ENCODE peak calls at places on chromosomes 3 and 15, in ten cellular contexts. One of them, this sample, is unnamed.

GRCh38 chr3:53234841-53235232 is 21.0 kb downstream of the TKT start:
- DNase-seq in CD4-positive, alpha-beta memory T cell: no peak
- DNase-seq in suprapubic skin: no peak
- DNase-seq in dorsolateral prefrontal cortex: no peak
- DNase-seq in left cardiac atrium: no peak
- DNase-seq in central memory CD4-positive, alpha-beta T cell: no peak
- DNase-seq in thoracic aorta: no peak
- DNase-seq in activated CD4-positive, alpha-beta T cell treated with anti-CD3 and anti-CD28 coated beads for 36 hours: no peak
- DNase-seq in germinal center: no peak
- DNase-seq in lung: no peak
- DNase-seq in this sample: no peak

GRCh38 chr3:4866841-4867240 is 112.4 kb upstream of the BHLHE40 start:
- DNase-seq in left cardiac atrium: no peak
- DNase-seq in germinal center: no peak
- DNase-seq in lung: no peak
- DNase-seq in suprapubic skin: no peak
- DNase-seq in central memory CD4-positive, alpha-beta T cell: peak
- DNase-seq in thoracic aorta: no peak
- DNase-seq in dorsolateral prefrontal cortex: no peak
- DNase-seq in CD4-positive, alpha-beta memory T cell: peak
- DNase-seq in activated CD4-positive, alpha-beta T cell treated with anti-CD3 and anti-CD28 coated beads for 36 hours: no peak
- DNase-seq in this sample: no peak

GRCh38 chr15:66822106-66822505 is 120.1 kb downstream of the SMAD6 start:
- DNase-seq in suprapubic skin: peak
- DNase-seq in thoracic aorta: no peak
- DNase-seq in CD4-positive, alpha-beta memory T cell: no peak
- DNase-seq in germinal center: no peak
- DNase-seq in activated CD4-positive, alpha-beta T cell treated with anti-CD3 and anti-CD28 coated beads for 36 hours: no peak
- DNase-seq in central memory CD4-positive, alpha-beta T cell: no peak
- DNase-seq in dorsolateral prefrontal cortex: no peak
- DNase-seq in left cardiac atrium: no peak
- DNase-seq in lung: no peak
- DNase-seq in this sample: no peak

GRCh38 chr3:58528629-58529028 is 8.4 kb downstream of the ACOX2 start:
- DNase-seq in lung: peak
- DNase-seq in suprapubic skin: no peak
- DNase-seq in thoracic aorta: no peak
- DNase-seq in central memory CD4-positive, alpha-beta T cell: no peak
- DNase-seq in CD4-positive, alpha-beta memory T cell: no peak
- DNase-seq in germinal center: no peak
- DNase-seq in left cardiac atrium: peak
- DNase-seq in dorsolateral prefrontal cortex: no peak
- DNase-seq in activated CD4-positive, alpha-beta T cell treated with anti-CD3 and anti-CD28 coated beads for 36 hours: no peak
- DNase-seq in this sample: no peak

GRCh38 chr3:130649061-130649654 is 97.5 kb downstream of the PIK3R4 start:
- DNase-seq in dorsolateral prefrontal cortex: peak
- DNase-seq in central memory CD4-positive, alpha-beta T cell: no peak
- DNase-seq in germinal center: no peak
- DNase-seq in suprapubic skin: no peak
- DNase-seq in thoracic aorta: no peak
- DNase-seq in left cardiac atrium: no peak
- DNase-seq in activated CD4-positive, alpha-beta T cell treated with anti-CD3 and anti-CD28 coated beads for 36 hours: no peak
- DNase-seq in lung: no peak
- DNase-seq in CD4-positive, alpha-beta memory T cell: no peak
- DNase-seq in this sample: no peak

GRCh38 chr3:146300756-146301155 is 49.9 kb upstream of the PLSCR4 start:
- DNase-seq in dorsolateral prefrontal cortex: peak
- DNase-seq in germinal center: no peak
- DNase-seq in left cardiac atrium: no peak
- DNase-seq in suprapubic skin: no peak
- DNase-seq in CD4-positive, alpha-beta memory T cell: no peak
- DNase-seq in thoracic aorta: no peak
- DNase-seq in lung: no peak
- DNase-seq in central memory CD4-positive, alpha-beta T cell: no peak
- DNase-seq in activated CD4-positive, alpha-beta T cell treated with anti-CD3 and anti-CD28 coated beads for 36 hours: no peak
- DNase-seq in this sample: no peak

GRCh38 chr3:57131210-57131588 is 34.0 kb downstream of the IL17RD start:
- DNase-seq in CD4-positive, alpha-beta memory T cell: no peak
- DNase-seq in thoracic aorta: no peak
- DNase-seq in lung: no peak
- DNase-seq in activated CD4-positive, alpha-beta T cell treated with anti-CD3 and anti-CD28 coated beads for 36 hours: no peak
- DNase-seq in germinal center: no peak
- DNase-seq in left cardiac atrium: no peak
- DNase-seq in suprapubic skin: no peak
- DNase-seq in dorsolateral prefrontal cortex: no peak
- DNase-seq in central memory CD4-positive, alpha-beta T cell: no peak
- DNase-seq in this sample: no peak

GRCh38 chr15:60591491-60592385 is 112.8 kb upstream of the ICE2 start:
- DNase-seq in activated CD4-positive, alpha-beta T cell treated with anti-CD3 and anti-CD28 coated beads for 36 hours: peak
- DNase-seq in dorsolateral prefrontal cortex: peak
- DNase-seq in suprapubic skin: peak
- DNase-seq in germinal center: peak
- DNase-seq in left cardiac atrium: peak
- DNase-seq in central memory CD4-positive, alpha-beta T cell: peak
- DNase-seq in CD4-positive, alpha-beta memory T cell: peak
- DNase-seq in lung: peak
- DNase-seq in thoracic aorta: no peak
- DNase-seq in this sample: peak

GRCh38 chr15:83818591-83818990 is 164.7 kb downstream of the ADAMTSL3 start:
- DNase-seq in left cardiac atrium: no peak
- DNase-seq in suprapubic skin: no peak
- DNase-seq in lung: no peak
- DNase-seq in CD4-positive, alpha-beta memory T cell: no peak
- DNase-seq in dorsolateral prefrontal cortex: no peak
- DNase-seq in germinal center: no peak
- DNase-seq in activated CD4-positive, alpha-beta T cell treated with anti-CD3 and anti-CD28 coated beads for 36 hours: no peak
- DNase-seq in thoracic aorta: no peak
- DNase-seq in central memory CD4-positive, alpha-beta T cell: no peak
- DNase-seq in this sample: no peak

GRCh38 chr3:77141423-77141822 is 101.5 kb downstream of the ROBO2 start:
- DNase-seq in thoracic aorta: no peak
- DNase-seq in lung: no peak
- DNase-seq in suprapubic skin: no peak
- DNase-seq in central memory CD4-positive, alpha-beta T cell: no peak
- DNase-seq in dorsolateral prefrontal cortex: no peak
- DNase-seq in left cardiac atrium: no peak
- DNase-seq in CD4-positive, alpha-beta memory T cell: no peak
- DNase-seq in germinal center: no peak
- DNase-seq in activated CD4-positive, alpha-beta T cell treated with anti-CD3 and anti-CD28 coated beads for 36 hours: no peak
- DNase-seq in this sample: no peak

GRCh38 chr15:71003314-71003713 is 110.7 kb downstream of the LRRC49 start:
- DNase-seq in thoracic aorta: no peak
- DNase-seq in suprapubic skin: no peak
- DNase-seq in CD4-positive, alpha-beta memory T cell: no peak
- DNase-seq in lung: no peak
- DNase-seq in activated CD4-positive, alpha-beta T cell treated with anti-CD3 and anti-CD28 coated beads for 36 hours: no peak
- DNase-seq in left cardiac atrium: no peak
- DNase-seq in dorsolateral prefrontal cortex: no peak
- DNase-seq in central memory CD4-positive, alpha-beta T cell: no peak
- DNase-seq in germinal center: no peak
- DNase-seq in this sample: no peak

GRCh38 chr3:11005686-11006256 is 13.2 kb downstream of the SLC6A1 start:
- DNase-seq in suprapubic skin: no peak
- DNase-seq in activated CD4-positive, alpha-beta T cell treated with anti-CD3 and anti-CD28 coated beads for 36 hours: no peak
- DNase-seq in CD4-positive, alpha-beta memory T cell: no peak
- DNase-seq in lung: no peak
- DNase-seq in central memory CD4-positive, alpha-beta T cell: no peak
- DNase-seq in thoracic aorta: no peak
- DNase-seq in left cardiac atrium: no peak
- DNase-seq in germinal center: no peak
- DNase-seq in dorsolateral prefrontal cortex: no peak
- DNase-seq in this sample: no peak

GRCh38 chr15:69056365-69056764 is 41.9 kb downstream of the NOX5 start:
- DNase-seq in thoracic aorta: no peak
- DNase-seq in germinal center: no peak
- DNase-seq in lung: no peak
- DNase-seq in dorsolateral prefrontal cortex: no peak
- DNase-seq in left cardiac atrium: no peak
- DNase-seq in central memory CD4-positive, alpha-beta T cell: no peak
- DNase-seq in suprapubic skin: no peak
- DNase-seq in CD4-positive, alpha-beta memory T cell: no peak
- DNase-seq in activated CD4-positive, alpha-beta T cell treated with anti-CD3 and anti-CD28 coated beads for 36 hours: no peak
- DNase-seq in this sample: no peak

GRCh38 chr3:52083556-52084087 is 27.3 kb upstream of the DUSP7 start:
- DNase-seq in thoracic aorta: no peak
- DNase-seq in germinal center: no peak
- DNase-seq in suprapubic skin: no peak
- DNase-seq in activated CD4-positive, alpha-beta T cell treated with anti-CD3 and anti-CD28 coated beads for 36 hours: no peak
- DNase-seq in left cardiac atrium: no peak
- DNase-seq in CD4-positive, alpha-beta memory T cell: no peak
- DNase-seq in central memory CD4-positive, alpha-beta T cell: no peak
- DNase-seq in lung: no peak
- DNase-seq in dorsolateral prefrontal cortex: no peak
- DNase-seq in this sample: no peak

GRCh38 chr15:60477991-60478632 is 830 bp downstream of the ICE2 start:
- DNase-seq in central memory CD4-positive, alpha-beta T cell: peak
- DNase-seq in suprapubic skin: no peak
- DNase-seq in thoracic aorta: no peak
- DNase-seq in germinal center: peak
- DNase-seq in CD4-positive, alpha-beta memory T cell: no peak
- DNase-seq in dorsolateral prefrontal cortex: no peak
- DNase-seq in lung: no peak
- DNase-seq in activated CD4-positive, alpha-beta T cell treated with anti-CD3 and anti-CD28 coated beads for 36 hours: no peak
- DNase-seq in left cardiac atrium: no peak
- DNase-seq in this sample: no peak

GRCh38 chr3:55305714-55306485 is 181.2 kb downstream of the WNT5A start:
- DNase-seq in activated CD4-positive, alpha-beta T cell treated with anti-CD3 and anti-CD28 coated beads for 36 hours: no peak
- DNase-seq in dorsolateral prefrontal cortex: peak
- DNase-seq in CD4-positive, alpha-beta memory T cell: no peak
- DNase-seq in suprapubic skin: peak
- DNase-seq in central memory CD4-positive, alpha-beta T cell: no peak
- DNase-seq in thoracic aorta: no peak
- DNase-seq in left cardiac atrium: peak
- DNase-seq in germinal center: no peak
- DNase-seq in lung: no peak
- DNase-seq in this sample: peak

GRCh38 chr3:143648218-143648617 is 200.1 kb downstream of the SLC9A9 start:
- DNase-seq in suprapubic skin: no peak
- DNase-seq in activated CD4-positive, alpha-beta T cell treated with anti-CD3 and anti-CD28 coated beads for 36 hours: no peak
- DNase-seq in lung: no peak
- DNase-seq in thoracic aorta: no peak
- DNase-seq in left cardiac atrium: no peak
- DNase-seq in central memory CD4-positive, alpha-beta T cell: no peak
- DNase-seq in CD4-positive, alpha-beta memory T cell: no peak
- DNase-seq in dorsolateral prefrontal cortex: no peak
- DNase-seq in germinal center: no peak
- DNase-seq in this sample: no peak

GRCh38 chr15:37095197-37095992 is 5.0 kb downstream of the MEIS2 start:
- DNase-seq in left cardiac atrium: no peak
- DNase-seq in suprapubic skin: no peak
- DNase-seq in activated CD4-positive, alpha-beta T cell treated with anti-CD3 and anti-CD28 coated beads for 36 hours: no peak
- DNase-seq in lung: no peak
- DNase-seq in central memory CD4-positive, alpha-beta T cell: no peak
- DNase-seq in germinal center: no peak
- DNase-seq in dorsolateral prefrontal cortex: no peak
- DNase-seq in CD4-positive, alpha-beta memory T cell: no peak
- DNase-seq in thoracic aorta: no peak
- DNase-seq in this sample: no peak

GRCh38 chr15:39756806-39757522 is 25.7 kb downstream of the FSIP1 start:
- DNase-seq in left cardiac atrium: no peak
- DNase-seq in dorsolateral prefrontal cortex: no peak
- DNase-seq in germinal center: no peak
- DNase-seq in thoracic aorta: no peak
- DNase-seq in lung: no peak
- DNase-seq in activated CD4-positive, alpha-beta T cell treated with anti-CD3 and anti-CD28 coated beads for 36 hours: no peak
- DNase-seq in suprapubic skin: no peak
- DNase-seq in central memory CD4-positive, alpha-beta T cell: peak
- DNase-seq in CD4-positive, alpha-beta memory T cell: peak
- DNase-seq in this sample: no peak

GRCh38 chr3:3107181-3107580 is 3.0 kb downstream of the IL5RA start:
- DNase-seq in central memory CD4-positive, alpha-beta T cell: no peak
- DNase-seq in dorsolateral prefrontal cortex: no peak
- DNase-seq in lung: no peak
- DNase-seq in germinal center: no peak
- DNase-seq in CD4-positive, alpha-beta memory T cell: no peak
- DNase-seq in suprapubic skin: no peak
- DNase-seq in thoracic aorta: no peak
- DNase-seq in activated CD4-positive, alpha-beta T cell treated with anti-CD3 and anti-CD28 coated beads for 36 hours: no peak
- DNase-seq in left cardiac atrium: no peak
- DNase-seq in this sample: no peak

GRCh38 chr3:50299929-50300680 is 900 bp upstream of the HYAL3 start:
- DNase-seq in CD4-positive, alpha-beta memory T cell: no peak
- DNase-seq in lung: no peak
- DNase-seq in thoracic aorta: no peak
- DNase-seq in germinal center: no peak
- DNase-seq in left cardiac atrium: no peak
- DNase-seq in dorsolateral prefrontal cortex: no peak
- DNase-seq in activated CD4-positive, alpha-beta T cell treated with anti-CD3 and anti-CD28 coated beads for 36 hours: peak
- DNase-seq in suprapubic skin: no peak
- DNase-seq in central memory CD4-positive, alpha-beta T cell: no peak
- DNase-seq in this sample: peak

GRCh38 chr15:65460948-65461347 is 38.2 kb upstream of the IGDCC4 start:
- DNase-seq in central memory CD4-positive, alpha-beta T cell: no peak
- DNase-seq in lung: no peak
- DNase-seq in thoracic aorta: no peak
- DNase-seq in CD4-positive, alpha-beta memory T cell: no peak
- DNase-seq in germinal center: no peak
- DNase-seq in suprapubic skin: no peak
- DNase-seq in activated CD4-positive, alpha-beta T cell treated with anti-CD3 and anti-CD28 coated beads for 36 hours: peak
- DNase-seq in dorsolateral prefrontal cortex: no peak
- DNase-seq in left cardiac atrium: no peak
- DNase-seq in this sample: no peak

GRCh38 chr15:54365001-54365400 is 386.8 kb downstream of the UNC13C start:
- DNase-seq in left cardiac atrium: no peak
- DNase-seq in central memory CD4-positive, alpha-beta T cell: no peak
- DNase-seq in activated CD4-positive, alpha-beta T cell treated with anti-CD3 and anti-CD28 coated beads for 36 hours: no peak
- DNase-seq in suprapubic skin: no peak
- DNase-seq in germinal center: no peak
- DNase-seq in thoracic aorta: no peak
- DNase-seq in dorsolateral prefrontal cortex: no peak
- DNase-seq in lung: no peak
- DNase-seq in CD4-positive, alpha-beta memory T cell: no peak
- DNase-seq in this sample: no peak

GRCh38 chr15:76235186-76235826 is 76.0 kb downstream of the ETFA start:
- DNase-seq in suprapubic skin: no peak
- DNase-seq in thoracic aorta: no peak
- DNase-seq in left cardiac atrium: no peak
- DNase-seq in lung: no peak
- DNase-seq in central memory CD4-positive, alpha-beta T cell: peak
- DNase-seq in germinal center: peak
- DNase-seq in activated CD4-positive, alpha-beta T cell treated with anti-CD3 and anti-CD28 coated beads for 36 hours: no peak
- DNase-seq in dorsolateral prefrontal cortex: no peak
- DNase-seq in CD4-positive, alpha-beta memory T cell: peak
- DNase-seq in this sample: no peak

GRCh38 chr3:113088616-113089015 is 97.8 kb downstream of the GTPBP8 start:
- DNase-seq in activated CD4-positive, alpha-beta T cell treated with anti-CD3 and anti-CD28 coated beads for 36 hours: no peak
- DNase-seq in dorsolateral prefrontal cortex: no peak
- DNase-seq in suprapubic skin: no peak
- DNase-seq in left cardiac atrium: no peak
- DNase-seq in germinal center: no peak
- DNase-seq in CD4-positive, alpha-beta memory T cell: no peak
- DNase-seq in thoracic aorta: no peak
- DNase-seq in lung: no peak
- DNase-seq in central memory CD4-positive, alpha-beta T cell: no peak
- DNase-seq in this sample: no peak

GRCh38 chr15:66734961-66735908 is 33.2 kb downstream of the SMAD6 start:
- DNase-seq in lung: no peak
- DNase-seq in germinal center: no peak
- DNase-seq in dorsolateral prefrontal cortex: no peak
- DNase-seq in suprapubic skin: no peak
- DNase-seq in activated CD4-positive, alpha-beta T cell treated with anti-CD3 and anti-CD28 coated beads for 36 hours: no peak
- DNase-seq in central memory CD4-positive, alpha-beta T cell: no peak
- DNase-seq in left cardiac atrium: peak
- DNase-seq in CD4-positive, alpha-beta memory T cell: no peak
- DNase-seq in thoracic aorta: no peak
- DNase-seq in this sample: peak

GRCh38 chr3:128318275-128318920 is 148.3 kb downstream of the DNAJB8 start:
- DNase-seq in activated CD4-positive, alpha-beta T cell treated with anti-CD3 and anti-CD28 coated beads for 36 hours: no peak
- DNase-seq in thoracic aorta: no peak
- DNase-seq in left cardiac atrium: no peak
- DNase-seq in central memory CD4-positive, alpha-beta T cell: no peak
- DNase-seq in suprapubic skin: peak
- DNase-seq in CD4-positive, alpha-beta memory T cell: no peak
- DNase-seq in lung: no peak
- DNase-seq in dorsolateral prefrontal cortex: no peak
- DNase-seq in germinal center: no peak
- DNase-seq in this sample: no peak

GRCh38 chr3:185210621-185211157 is 43.2 kb downstream of the EHHADH start:
- DNase-seq in suprapubic skin: no peak
- DNase-seq in germinal center: no peak
- DNase-seq in activated CD4-positive, alpha-beta T cell treated with anti-CD3 and anti-CD28 coated beads for 36 hours: no peak
- DNase-seq in lung: no peak
- DNase-seq in central memory CD4-positive, alpha-beta T cell: no peak
- DNase-seq in CD4-positive, alpha-beta memory T cell: no peak
- DNase-seq in thoracic aorta: no peak
- DNase-seq in left cardiac atrium: no peak
- DNase-seq in dorsolateral prefrontal cortex: no peak
- DNase-seq in this sample: no peak